ENCODE peak calls at places on chromosomes 1 and 21, in four cellular contexts. F is HepG2, W is SK-N-SH, Z is GM12878. E is an unnamed sample.

GRCh38 chr1:25527226-25527846 is 16.1 kb upstream of the LDLRAP1 start:
- DNase-seq in F (no peak), W (no peak), Z (no peak), E (no peak)

GRCh38 chr1:204714194-204714860 is 28.8 kb upstream of the LRRN2 start:
- DNase-seq in W (no peak), Z (no peak), F (no peak), E (no peak)

GRCh38 chr1:240575976-240576666 is 35.8 kb downstream of the GREM2 start:
- DNase-seq in F (no peak), W (no peak), Z (peak; percentile 13), E (no peak)

GRCh38 chr1:109643385-109644230 is 12.3 kb upstream of the GSTM4 start:
- DNase-seq in Z (no peak), F (peak; percentile 67), W (peak; percentile 49), E (peak; percentile 99)

GRCh38 chr1:206479164-206480125 is 9.2 kb downstream of the IKBKE start:
- DNase-seq in W (peak; percentile 89), Z (no peak), F (peak; percentile 58), E (peak; percentile 81)

GRCh38 chr1:104648269-104648691 is 898.6 kb downstream of the AMY1C start:
- DNase-seq in W (peak; percentile 57), F (peak; percentile 38), Z (no peak), E (no peak)

GRCh38 chr1:19668893-19669292 is 4.2 kb downstream of the HTR6 start:
- DNase-seq in W (no peak), F (no peak), Z (no peak), E (no peak)

GRCh38 chr1:1359668-1360468 is 1.5 kb upstream of the MXRA8 start:
- DNase-seq in F (peak; percentile 50), W (peak; percentile 84), Z (no peak), E (no peak)

GRCh38 chr1:117567976-117568375 is 37.9 kb upstream of the TENT5C start:
- DNase-seq in W (no peak), F (no peak), Z (no peak), E (no peak)

GRCh38 chr1:224434447-224435317 is at the start of gene WDR26:
- DNase-seq in F (peak; percentile 89), Z (peak; percentile 40), W (peak; percentile 95), E (peak; percentile 84)

GRCh38 chr1:186643600-186643999 is 36.6 kb downstream of the PTGS2 start:
- DNase-seq in W (no peak), F (no peak), Z (no peak), E (no peak)

GRCh38 chr1:53995683-53996082 is 22.3 kb downstream of the LDLRAD1 start:
- DNase-seq in F (no peak), Z (no peak), W (no peak), E (no peak)

GRCh38 chr1:53999920-54000319 is 18.1 kb downstream of the LDLRAD1 start:
- DNase-seq in W (no peak), Z (no peak), F (no peak), E (no peak)

GRCh38 chr1:54002544-54003248 is 15.3 kb downstream of the LDLRAD1 start:
- DNase-seq in Z (no peak), F (no peak), W (no peak), E (no peak)

GRCh38 chr1:54001620-54002019 is 16.4 kb downstream of the LDLRAD1 start:
- DNase-seq in Z (no peak), F (peak; percentile 21), W (no peak), E (no peak)

GRCh38 chr1:53998223-53998622 is 19.8 kb downstream of the LDLRAD1 start:
- DNase-seq in F (no peak), Z (no peak), W (no peak), E (no peak)
- TF ChIP-seq TCF12 in F (no peak), Z (no peak), W (no peak), E (no peak)

DNA sequence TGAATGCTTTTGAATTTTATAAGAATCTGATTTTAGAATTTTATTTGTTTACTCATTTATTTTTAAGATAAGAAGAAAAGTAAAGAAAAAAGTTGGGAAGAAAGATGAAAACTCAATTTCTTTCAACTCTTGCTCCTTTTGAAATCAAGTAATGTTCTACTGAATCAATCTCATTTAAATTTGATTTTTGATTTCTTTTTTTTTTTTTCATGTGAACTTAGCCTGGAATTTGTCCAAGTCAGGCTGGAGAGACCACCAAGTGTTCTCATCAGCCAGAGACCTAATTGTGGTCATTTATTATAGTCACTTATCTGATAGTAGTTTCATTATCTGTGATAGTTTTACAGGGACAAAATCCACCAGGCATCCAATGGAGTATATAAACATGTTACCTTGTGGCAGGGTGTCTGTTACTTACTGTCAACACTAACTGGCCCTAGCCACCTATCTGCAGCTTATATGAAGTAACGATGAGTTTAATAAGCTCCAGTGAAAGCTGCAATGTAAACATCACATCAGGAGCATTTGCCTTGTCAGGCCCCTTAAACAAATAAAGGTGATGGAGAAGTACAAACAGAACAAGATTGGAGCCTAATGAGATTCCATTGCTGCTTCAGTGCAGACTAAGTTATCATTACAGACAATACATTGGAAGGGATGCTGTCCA is 39.2 kb downstream of the HLX start:
- DNase-seq in W (no peak), F (peak; percentile 49), Z (no peak), E (no peak)
- H2AFZ ChIP-seq in W (no peak overlapping the region), F (no peak overlapping the region), Z (no peak overlapping the region), E (no peak overlapping the region)

DNA sequence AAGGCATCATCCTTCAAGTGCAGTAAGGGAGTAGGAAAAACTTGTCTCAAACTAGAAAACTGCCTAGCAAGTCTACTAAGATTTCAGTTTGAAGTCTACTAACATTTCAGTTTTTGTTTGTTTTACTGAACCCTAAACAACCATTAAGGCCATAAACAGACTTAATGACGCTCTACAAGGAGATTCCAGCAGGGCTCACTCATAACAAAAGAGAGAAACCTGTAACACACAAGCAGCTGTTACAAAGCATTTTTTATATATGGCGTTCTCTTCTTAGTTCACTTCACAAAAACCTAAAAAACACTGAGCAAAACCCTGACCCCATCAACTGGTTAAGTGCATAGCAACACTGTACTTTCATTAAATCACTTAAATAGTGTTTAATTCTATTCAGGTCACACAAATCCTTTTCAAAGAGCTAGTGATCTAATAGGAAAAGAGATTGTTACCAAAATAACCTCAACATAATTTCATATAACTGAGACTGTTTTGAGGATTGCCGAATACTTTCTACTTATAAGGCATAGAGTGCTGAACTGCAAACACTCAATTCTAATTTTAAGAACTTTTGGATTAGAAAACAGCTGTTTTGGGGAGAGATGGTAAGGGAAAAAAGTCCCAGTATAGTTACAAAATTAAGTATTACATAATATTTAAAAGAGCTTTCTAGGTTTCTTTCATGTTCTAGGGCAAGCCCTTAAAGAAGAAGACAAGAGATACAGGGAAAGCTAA is 1.5 kb downstream of the B3GALNT2 start:
- DNase-seq in F (no peak), W (no peak), Z (no peak), E (no peak)
- TF ChIP-seq TCF12 in F (no peak), W (no peak), Z (peak; percentile 73), E (no peak)

GRCh38 chr1:27650146-27650526 is 15.2 kb upstream of the FGR start:
- DNase-seq in Z (no peak), W (no peak), F (no peak), E (no peak)

GRCh38 chr1:27652505-27652904 is 17.5 kb upstream of the FGR start:
- DNase-seq in Z (no peak), F (no peak), W (no peak), E (no peak)

GRCh38 chr1:27649306-27649635 is 14.3 kb upstream of the FGR start:
- DNase-seq in Z (no peak), F (no peak), W (no peak), E (no peak)

GRCh38 chr1:27648602-27649305 is 13.8 kb upstream of the FGR start:
- DNase-seq in Z (no peak), F (no peak), W (no peak), E (no peak)

GRCh38 chr1:27650527-27651175 is 15.7 kb upstream of the FGR start:
- DNase-seq in F (peak; percentile 43), Z (no peak), W (no peak), E (no peak)
- H2AFZ ChIP-seq in F (no peak overlapping the region), Z (peak overlapping the region; percentile 68), W (no peak overlapping the region), E (peak overlapping the region; percentile 56)

GRCh38 chr21:26388731-26389231 is 184.3 kb downstream of the CYYR1 start:
- DNase-seq in F (no peak), W (peak; percentile 13), Z (no peak), E (no peak)

GRCh38 chr21:26391166-26391565 is 181.9 kb downstream of the CYYR1 start:
- DNase-seq in Z (no peak), F (no peak), W (no peak), E (no peak)

GRCh38 chr21:26389971-26390641 is 183.0 kb downstream of the CYYR1 start:
- DNase-seq in F (no peak), W (no peak), Z (no peak), E (no peak)

DNA sequence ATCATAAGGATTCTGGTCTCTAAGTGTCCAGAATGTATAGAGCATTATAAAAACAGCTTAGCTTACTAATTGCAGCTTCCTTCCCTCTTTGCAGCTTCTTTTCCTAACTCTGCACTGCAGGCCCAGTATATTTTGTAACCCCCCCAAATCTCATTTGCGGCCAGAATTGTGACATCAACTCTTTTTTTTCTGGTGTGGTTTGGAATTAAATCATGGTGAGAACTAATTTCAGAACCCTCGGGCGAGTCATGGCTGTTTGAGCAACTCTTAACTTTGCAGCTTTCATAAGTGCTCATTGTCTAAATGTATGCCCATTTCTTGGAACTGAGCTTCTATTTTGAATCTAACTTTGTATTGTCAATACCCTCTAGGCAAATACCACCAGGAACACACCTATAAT is 187.4 kb downstream of the CYYR1 start:
- DNase-seq in W (no peak), F (no peak), Z (no peak), E (no peak)
- TF ChIP-seq TCF12 in W (no peak), F (no peak), Z (no peak), E (no peak)

GRCh38 chr1:90534116-90534515 is 183.0 kb downstream of the BARHL2 start:
- DNase-seq in Z (no peak), W (no peak), F (no peak), E (no peak)

GRCh38 chr1:90537606-90538362 is 179.3 kb downstream of the BARHL2 start:
- DNase-seq in Z (no peak), W (no peak), F (no peak), E (no peak)

DNA sequence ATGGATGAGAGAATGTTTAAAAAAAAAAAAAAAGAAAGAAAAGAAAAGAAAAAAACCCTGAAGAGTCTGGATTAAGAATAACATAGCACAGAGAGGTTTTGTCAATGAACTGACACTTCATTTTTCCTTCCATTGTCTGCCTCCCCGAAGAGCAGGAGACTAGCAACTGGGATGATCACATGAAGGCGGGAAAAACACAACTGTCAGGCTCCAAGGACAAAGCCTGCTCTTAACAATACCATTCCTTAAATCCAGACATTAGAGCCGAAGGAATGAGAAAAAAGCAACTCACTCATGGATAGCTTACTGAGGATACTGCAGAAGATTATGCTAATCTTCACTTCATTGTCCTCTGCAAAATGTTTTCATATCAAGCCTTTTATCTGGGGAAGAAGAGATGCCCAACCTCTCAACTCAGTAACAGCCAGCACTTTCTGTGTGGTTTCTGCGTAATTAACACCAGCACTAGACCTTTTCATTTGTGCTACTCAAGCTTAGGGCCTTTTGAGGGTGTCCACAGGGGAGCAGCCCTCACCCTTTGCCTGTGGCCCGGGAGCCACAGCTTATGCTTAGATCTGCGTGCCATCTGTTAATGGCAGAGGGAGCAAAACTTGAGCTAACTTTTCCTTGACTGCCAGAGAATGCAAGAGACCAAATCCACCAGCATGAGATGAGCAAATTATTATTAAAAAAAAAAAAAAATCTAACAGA is 182.3 kb downstream of the BARHL2 start:
- DNase-seq in F (no peak), Z (no peak), W (no peak), E (no peak)
- H2AFZ ChIP-seq in F (no peak overlapping the region), Z (no peak overlapping the region), W (no peak overlapping the region), E (no peak overlapping the region)

GRCh38 chr1:211035821-211036380 is 98.0 kb downstream of the KCNH1 start:
- DNase-seq in F (no peak), W (no peak), Z (no peak), E (no peak)
- TF ChIP-seq TCF12 in F (no peak), W (no peak), Z (no peak), E (no peak)

GRCh38 chr1:229139320-229139719 is 131.6 kb upstream of the RAB4A start:
- DNase-seq in W (no peak), F (no peak), Z (no peak), E (no peak)
- H2AFZ ChIP-seq in W (no peak overlapping the region), F (no peak overlapping the region), Z (no peak overlapping the region), E (no peak overlapping the region)

GRCh38 chr1:161033751-161034150 is 5.0 kb downstream of the TSTD1 start:
- DNase-seq in Z (no peak), F (no peak), W (no peak), E (no peak)
- TF ChIP-seq TCF12 in Z (no peak), F (no peak), W (no peak), E (no peak)

E was measured in H1.